ENCODE peak calls at places on chromosomes 7 and 10, in five cellular contexts. G is gastrocnemius medialis, R is IMR-90, Y is A549, N is testis. P is an unnamed sample. For H3K4me1, the result is how much of the 10 kb centered on the place peaks cover.

GRCh38 chr10:19843487-19843886 is 27.3 kb downstream of the PLXDC2 start:
- DNase-seq in G (no peak), R (peak), Y (no peak), N (no peak), P (no peak)

GRCh38 chr7:101699884-101700283 is 70.8 kb upstream of the MYL10 start:
- DNase-seq in G (no peak), R (no peak), Y (no peak), N (no peak), P (no peak)

GRCh38 chr7:70092314-70093303 is 494.3 kb downstream of the AUTS2 start:
- DNase-seq in G (no peak), R (peak), Y (no peak), N (peak), P (no peak)

GRCh38 chr10:43871004-43871439 is 222.3 kb upstream of the ZNF32 start:
- DNase-seq in G (no peak), R (no peak), Y (no peak), N (no peak), P (no peak)

GRCh38 chr7:1804310-1804709 is 134.2 kb downstream of the ELFN1 start:
- DNase-seq in G (no peak), R (no peak), Y (no peak), N (no peak), P (no peak)

GRCh38 chr10:3783313-3783689 is 1.7 kb downstream of the KLF6 start:
- DNase-seq in G (peak), R (peak), Y (peak), N (peak), P (peak)

GRCh38 chr7:155255660-155256059 is 42.0 kb upstream of the INSIG1 start:
- DNase-seq in G (no peak), R (peak), Y (no peak), N (no peak), P (no peak)

GRCh38 chr7:91657386-91658120 is 222.9 kb downstream of the MTERF1 start:
- DNase-seq in G (no peak), R (no peak), Y (peak), N (no peak), P (no peak)

GRCh38 chr10:122149607-122150505 is 121.2 kb upstream of the BTBD16 start:
- DNase-seq in G (peak), R (no peak), Y (no peak), N (no peak), P (no peak)

GRCh38 chr7:11261470-11261869 is 287.8 kb downstream of the PHF14 start:
- DNase-seq in G (no peak), R (no peak), Y (peak), N (no peak), P (peak)

GRCh38 chr10:9608592-9608991 is 1409.1 kb upstream of the CELF2 start:
- DNase-seq in G (no peak), R (peak), Y (no peak), N (no peak), P (no peak)

GRCh38 chr7:50217961-50218360 is 86.6 kb upstream of the IKZF1 start:
- DNase-seq in G (no peak), R (no peak), Y (no peak), N (no peak), P (no peak)

GRCh38 chr10:127408733-127409132 is 140.4 kb upstream of the NPS start:
- DNase-seq in G (no peak), R (peak), Y (no peak), N (no peak), P (no peak)

GRCh38 chr10:28381903-28382347 is 79.1 kb upstream of the MPP7 start:
- DNase-seq in G (peak), R (peak), Y (peak), N (peak), P (peak)

GRCh38 chr7:105689093-105689819 is 108.0 kb upstream of the EFCAB10 start:
- DNase-seq in G (no peak), R (no peak), Y (no peak), N (no peak), P (no peak)

GRCh38 chr7:45983720-45984032 is 62.6 kb upstream of the IGFBP3 start:
- DNase-seq in G (no peak), R (no peak), Y (no peak), N (peak), P (no peak)

GRCh38 chr7:116500071-116500853 is 724 bp downstream of the CAV2 start:
- DNase-seq in G (no peak), R (peak), Y (peak), N (peak), P (peak)

GRCh38 chr7:50207682-50208255 is 96.7 kb upstream of the IKZF1 start:
- DNase-seq in G (no peak), R (no peak), Y (no peak), N (no peak), P (no peak)

GRCh38 chr7:123727071-123727837 is 21.5 kb downstream of the WASL start:
- DNase-seq in G (no peak), R (peak), Y (peak), N (no peak), P (no peak)

DNA sequence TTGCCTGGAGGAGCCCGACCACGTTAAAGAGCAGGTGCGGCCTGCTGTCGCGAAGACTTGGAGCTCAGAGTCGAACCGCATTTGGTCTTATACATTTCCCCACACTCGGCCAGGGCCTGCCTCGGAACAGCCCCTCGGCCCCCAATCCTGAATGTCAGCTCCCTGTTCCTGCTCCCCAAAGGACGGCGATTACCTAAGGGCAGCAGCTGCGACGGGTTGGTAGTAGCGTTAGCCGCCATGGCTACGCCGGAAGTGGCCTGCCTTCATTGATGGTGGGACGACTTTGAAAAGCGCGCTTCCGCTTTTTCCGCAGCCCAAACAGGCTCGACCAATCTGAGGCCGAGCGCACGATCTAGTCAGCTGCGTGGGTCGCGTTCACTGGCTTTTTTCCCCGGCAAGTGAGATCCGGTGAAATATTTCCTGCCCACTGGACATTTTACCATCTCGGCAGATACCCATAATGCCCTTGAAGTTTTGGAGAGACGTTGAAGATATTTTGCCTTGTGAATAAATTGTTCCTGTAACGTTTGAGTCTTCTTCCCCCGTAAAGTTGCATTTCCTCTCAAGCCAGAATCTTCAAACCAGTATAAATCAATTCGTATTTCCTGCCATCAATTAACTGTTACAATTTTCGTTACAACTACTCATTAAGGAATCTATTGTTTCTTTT is at the start of gene LSM5:
- DNase-seq in G (peak), R (peak), Y (peak), N (peak), P (peak)
- TF ChIP-seq POLR2A in G (peak), R (peak), Y (peak), N (no peak), P (no peak)

GRCh38 chr7:73715648-73716317 is 3.7 kb downstream of the STX1A start:
- DNase-seq in G (no peak), R (peak), Y (peak), N (no peak), P (no peak)
- H3K27ac ChIP-seq in G (no peak), R (peak), Y (peak), N (no peak), P (no peak)

DNA sequence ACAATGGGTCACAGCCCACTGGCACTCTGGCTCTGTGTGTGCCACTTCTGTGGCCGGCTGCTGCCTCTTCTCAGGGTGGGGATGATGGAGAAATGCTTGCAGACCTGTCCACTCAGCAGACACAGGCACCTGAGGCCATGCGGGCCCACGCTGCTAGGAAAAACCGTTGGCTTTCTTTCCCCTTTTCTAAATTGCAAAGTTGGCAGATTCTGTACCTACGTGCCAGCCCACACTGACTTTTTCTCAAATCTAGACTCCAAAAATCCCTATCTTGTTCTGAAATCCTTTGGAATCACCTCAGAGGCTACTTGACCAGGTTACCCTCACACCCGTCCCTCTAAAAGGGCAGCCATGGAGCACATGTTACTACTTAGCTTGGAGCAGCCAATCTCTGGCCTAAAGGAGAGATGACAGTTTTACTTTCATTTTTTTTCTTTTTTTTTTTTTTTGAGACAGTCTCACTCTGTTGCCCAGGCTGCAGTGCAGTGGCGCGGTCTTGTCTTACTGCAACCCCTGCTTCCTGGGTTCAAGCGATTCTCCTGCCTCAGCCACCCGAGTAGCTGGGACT is 99.4 kb downstream of the RNF216 start:
- DNase-seq in G (no peak), R (no peak), Y (no peak), N (no peak), P (no peak)
- H3K4me1 ChIP-seq in G (under half), R (under half), Y (under half), N (under half), P (under half)

GRCh38 chr7:87219545-87220025 is at the start of gene TMEM243:
- DNase-seq in G (peak), R (peak), Y (peak), N (peak), P (peak)
- TF ChIP-seq POLR2A in G (peak), R (peak), Y (peak), N (no peak), P (peak)

GRCh38 chr10:61942997-61943457 is 41.5 kb downstream of the ARID5B start:
- DNase-seq in G (no peak), R (peak), Y (no peak), N (no peak), P (no peak)

GRCh38 chr10:61943699-61944444 is 42.4 kb downstream of the ARID5B start:
- DNase-seq in G (no peak), R (peak), Y (no peak), N (no peak), P (no peak)

GRCh38 chr10:61941202-61941651 is 39.7 kb downstream of the ARID5B start:
- DNase-seq in G (no peak), R (no peak), Y (no peak), N (no peak), P (no peak)

GRCh38 chr10:61939575-61940301 is 38.2 kb downstream of the ARID5B start:
- DNase-seq in G (no peak), R (peak), Y (peak), N (no peak), P (no peak)

GRCh38 chr10:61944445-61945123 is 43.1 kb downstream of the ARID5B start:
- DNase-seq in G (no peak), R (no peak), Y (no peak), N (no peak), P (no peak)
- H3K27ac ChIP-seq in G (no peak), R (peak), Y (no peak), N (no peak), P (peak)

GRCh38 chr7:149865437-149865836 is 8.3 kb upstream of the ATP6V0E2 start:
- DNase-seq in G (no peak), R (peak), Y (no peak), N (no peak), P (no peak)
- H3K4me1 ChIP-seq in G (under half), R (under half), Y (under half), N (under half), P (under half)